ENCODE peak calls at places on chromosomes 12 and 14, in five cellular contexts. M is right cardiac atrium, P is body of pancreas, J is neuronal stem cell, I is thoracic aorta. Y is an unnamed sample.

GRCh38 chr14:79708426-79708825 is 502.9 kb downstream of the DIO2 start:
- DNase-seq in P (no peak), J (no peak), I (no peak), M (no peak), Y (no peak)

GRCh38 chr14:54728700-54729527 is 162.0 kb downstream of the SAMD4A start:
- DNase-seq in I (no peak), P (no peak), M (no peak), J (no peak), Y (no peak)

GRCh38 chr12:6868211-6869048 is 1.1 kb downstream of the TPI1 start:
- DNase-seq in I (no peak), J (peak; percentile 20), P (no peak), M (no peak), Y (no peak)

GRCh38 chr14:52797653-52798052 is 6.2 kb upstream of the GNPNAT1 start:
- DNase-seq in P (no peak), M (no peak), J (no peak), I (no peak), Y (no peak)

GRCh38 chr14:93025055-93025454 is 90.7 kb downstream of the ITPK1 start:
- DNase-seq in I (no peak), M (no peak), P (no peak), J (no peak), Y (no peak)

GRCh38 chr14:49960453-49960852 is 67.6 kb downstream of the ARF6 start:
- DNase-seq in J (no peak), I (no peak), M (no peak), P (no peak), Y (no peak)

GRCh38 chr12:52817699-52818238 is 3.9 kb upstream of the KRT4 start:
- DNase-seq in P (no peak), J (no peak), I (no peak), M (no peak), Y (no peak)

GRCh38 chr12:18139989-18140596 is 50.1 kb upstream of the RERGL start:
- DNase-seq in M (no peak), J (peak; percentile 15), P (no peak), I (no peak), Y (no peak)

GRCh38 chr12:28158353-28158752 is 31.9 kb upstream of the CCDC91 start:
- DNase-seq in M (no peak), P (no peak), J (no peak), I (no peak), Y (no peak)

GRCh38 chr12:101733166-101733565 is 6.1 kb downstream of the SYCP3 start:
- DNase-seq in M (no peak), P (no peak), I (no peak), J (no peak), Y (no peak)

GRCh38 chr14:90681889-90682429 is 134.3 kb downstream of the TTC7B start:
- DNase-seq in P (no peak), J (no peak), I (no peak), M (no peak), Y (no peak)

GRCh38 chr14:70380834-70381233 is 21.4 kb upstream of the COX16 start:
- DNase-seq in J (no peak), M (no peak), P (no peak), I (no peak), Y (no peak)

GRCh38 chr12:48946943-48947342 is 10.3 kb downstream of the ARF3 start:
- DNase-seq in P (no peak), M (no peak), J (no peak), I (no peak), Y (no peak)

GRCh38 chr14:29927596-29928341 is at the start of gene PRKD1:
- DNase-seq in M (peak; percentile 89), P (peak; percentile 69), J (peak; percentile 57), I (no peak), Y (no peak)

GRCh38 chr12:19477071-19477470 is 37.8 kb downstream of the AEBP2 start:
- DNase-seq in J (no peak), I (no peak), M (no peak), P (no peak), Y (no peak)

GRCh38 chr12:44317651-44318126 is 481.8 kb downstream of the TMEM117 start:
- DNase-seq in P (no peak), M (peak; percentile 12), J (peak; percentile 9), I (no peak), Y (no peak)

GRCh38 chr14:72779679-72780078 is 114.2 kb downstream of the DPF3 start:
- DNase-seq in P (no peak), I (no peak), M (no peak), J (no peak), Y (peak; percentile 54)

GRCh38 chr14:20873370-20874177 is 17.6 kb upstream of the RNASE3 start:
- DNase-seq in I (peak; percentile 28), P (peak; percentile 83), J (peak; percentile 70), M (peak; percentile 96), Y (no peak)

GRCh38 chr14:76516884-76517283 is 140.9 kb downstream of the ESRRB start:
- DNase-seq in P (no peak), M (no peak), J (no peak), I (no peak), Y (no peak)

GRCh38 chr12:23722655-23723054 is 226.8 kb downstream of the SOX5 start:
- DNase-seq in P (no peak), J (no peak), I (no peak), M (no peak), Y (no peak)

DNA sequence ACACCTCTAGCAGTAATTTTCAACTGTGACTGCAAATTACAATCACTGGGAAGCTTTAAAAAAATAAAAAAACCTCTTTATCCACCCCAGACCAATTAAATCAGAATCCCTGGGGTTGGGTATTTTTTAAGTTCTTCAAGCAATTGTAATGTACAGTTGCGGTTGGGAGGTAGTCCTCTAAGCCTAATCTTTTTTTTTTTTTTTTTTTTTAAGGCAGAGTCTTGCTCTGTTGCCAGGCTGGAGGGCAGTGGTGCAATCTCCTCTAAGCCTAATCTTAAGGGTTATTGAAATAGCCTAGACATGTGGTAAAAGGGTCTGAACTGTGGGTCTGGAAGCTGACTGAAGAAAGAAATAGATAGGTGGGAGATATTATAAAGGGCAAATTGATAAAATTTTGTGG is 230.5 kb downstream of the AKAP6 start:
- DNase-seq in M (no peak), J (no peak), I (no peak), P (no peak), Y (no peak)
- H3K4me1 ChIP-seq in M (no peaks in the 10 kb centered on the region), J (no peaks in the 10 kb centered on the region), I (peaks cover 44% of the 10 kb centered on the region), P (peaks cover 3% of the 10 kb centered on the region), Y (peaks cover 6% of the 10 kb centered on the region)

GRCh38 chr12:124370851-124371250 is 76.0 kb downstream of the RFLNA start:
- DNase-seq in J (no peak), M (no peak), P (no peak), I (no peak), Y (no peak)

GRCh38 chr12:124368421-124369032 is 73.6 kb downstream of the RFLNA start:
- DNase-seq in J (no peak), I (no peak), M (no peak), P (no peak), Y (no peak)

GRCh38 chr12:124370384-124370783 is 75.5 kb downstream of the RFLNA start:
- DNase-seq in I (no peak), M (no peak), J (no peak), P (no peak), Y (no peak)

GRCh38 chr12:124369055-124369900 is 74.4 kb downstream of the RFLNA start:
- DNase-seq in J (no peak), I (peak; percentile 61), P (peak; percentile 96), M (peak; percentile 97), Y (no peak)

GRCh38 chr12:124369901-124370378 is 75.0 kb downstream of the RFLNA start:
- DNase-seq in P (no peak), M (no peak), J (no peak), I (no peak), Y (no peak)
- H3K4me1 ChIP-seq in P (peaks cover 69% of the 10 kb centered on the region), M (peaks cover 4% of the 10 kb centered on the region), J (no peaks in the 10 kb centered on the region), I (peaks cover 51% of the 10 kb centered on the region), Y (peaks cover 68% of the 10 kb centered on the region)

GRCh38 chr14:39175445-39176262 is 600 bp downstream of the PNN start:
- DNase-seq in P (no peak), M (peak; percentile 70), I (no peak), J (no peak), Y (peak; percentile 93)
- H3K4me1 ChIP-seq in P (peaks cover 28% of the 10 kb centered on the region), M (peaks cover 2% of the 10 kb centered on the region), I (peaks cover 32% of the 10 kb centered on the region), J (peaks cover 2% of the 10 kb centered on the region), Y (peaks cover 20% of the 10 kb centered on the region)

DNA sequence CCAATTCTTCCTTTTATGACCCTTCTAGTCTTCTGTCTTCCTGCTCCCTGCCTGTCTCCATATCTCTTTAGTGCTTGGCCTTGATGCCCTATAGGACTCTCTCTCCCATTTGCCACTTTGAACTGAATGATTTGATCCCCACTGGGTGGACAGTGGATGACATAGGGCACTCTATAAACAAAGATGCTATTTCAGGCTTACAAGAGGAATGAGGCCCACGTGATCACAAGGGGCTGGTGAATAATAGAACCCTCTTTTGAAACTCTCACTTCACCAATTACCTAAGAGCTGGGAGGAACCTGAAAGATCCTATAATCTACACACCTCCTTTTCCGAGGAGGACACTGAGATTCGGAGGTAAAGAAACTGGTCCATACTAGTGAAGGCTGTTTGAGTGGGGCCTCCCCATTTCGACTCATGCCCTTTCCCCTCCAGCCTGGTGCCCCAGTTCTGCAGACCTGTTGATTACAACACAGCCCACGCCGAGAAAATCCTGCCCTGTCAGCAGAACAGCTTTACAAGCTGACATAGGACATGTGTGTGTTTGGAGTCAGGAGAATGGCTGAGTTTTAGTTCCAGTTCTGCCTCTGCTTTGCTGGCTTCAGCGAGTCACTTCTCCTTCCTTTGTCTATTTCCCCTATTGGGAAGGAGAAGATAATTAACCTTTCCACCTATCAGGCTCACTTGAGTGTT is 400.3 kb downstream of the ZFP36L1 start:
- DNase-seq in P (no peak), I (no peak), J (peak; percentile 21), M (peak; percentile 79), Y (no peak)
- H3K4me1 ChIP-seq in P (peaks cover 5% of the 10 kb centered on the region), I (peaks cover 79% of the 10 kb centered on the region), J (peaks cover 24% of the 10 kb centered on the region), M (peaks cover 18% of the 10 kb centered on the region), Y (peaks cover 51% of the 10 kb centered on the region)

DNA sequence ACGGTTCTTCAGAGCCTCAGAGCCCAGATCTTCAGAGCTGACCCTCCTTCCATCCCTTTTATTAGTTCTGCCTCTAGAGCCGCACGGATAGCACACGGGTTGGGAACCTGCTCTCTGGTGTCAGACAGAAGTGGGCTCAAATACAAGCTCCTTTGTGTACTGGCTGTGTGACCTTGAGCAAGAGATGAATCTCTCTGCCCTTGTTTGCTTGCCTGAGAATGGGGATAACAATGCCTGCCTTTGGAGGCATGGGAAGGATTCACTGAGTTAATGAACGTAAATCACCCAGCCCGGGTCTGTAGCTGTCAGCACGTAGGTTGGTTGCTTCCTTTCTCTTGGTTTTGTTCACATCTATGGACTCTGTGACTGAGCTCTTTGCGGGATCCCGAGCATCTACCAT is 79.4 kb upstream of the NRXN3 start:
- DNase-seq in J (no peak), P (no peak), I (no peak), M (no peak), Y (peak; percentile 32)
- H3K4me1 ChIP-seq in J (peaks cover 2% of the 10 kb centered on the region), P (no peaks in the 10 kb centered on the region), I (no peaks in the 10 kb centered on the region), M (no peaks in the 10 kb centered on the region), Y (no peaks in the 10 kb centered on the region)

DNA sequence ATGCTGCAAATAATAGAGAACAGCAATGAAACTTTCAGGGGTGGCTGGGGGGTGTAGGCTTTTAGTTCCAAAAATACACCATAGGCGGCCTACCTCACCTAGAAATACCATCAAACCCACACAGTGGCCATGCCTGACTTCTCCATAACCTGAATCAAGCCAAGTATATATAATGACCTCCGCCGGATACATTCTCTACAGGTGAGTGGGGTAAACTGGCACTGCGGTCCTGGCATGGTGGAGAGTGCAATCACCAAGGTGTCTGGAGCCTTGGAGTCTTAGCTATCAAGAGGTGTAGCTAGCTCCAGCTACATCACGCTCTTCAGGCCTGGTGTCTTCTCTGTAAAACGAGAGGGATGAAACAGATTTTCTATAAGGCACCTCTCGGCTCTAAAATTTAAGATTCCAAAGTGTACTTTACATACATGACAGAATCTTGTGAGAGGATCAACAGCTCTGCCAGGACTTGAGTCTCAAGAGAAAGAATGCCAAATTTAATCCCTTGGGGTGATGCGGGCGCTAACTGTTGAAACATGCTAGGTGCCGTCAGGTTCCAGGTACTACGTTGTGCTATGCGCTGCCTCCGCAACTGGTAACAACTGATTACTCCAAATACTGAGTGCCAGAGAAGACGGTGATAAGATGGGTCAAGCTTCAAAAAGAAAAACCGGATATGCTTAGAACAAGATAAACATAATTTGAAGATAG is 1.0 kb downstream of the ZBTB25 start:
- DNase-seq in P (peak; percentile 35), M (no peak), J (no peak), I (no peak), Y (no peak)
- H3K4me1 ChIP-seq in P (peaks cover 50% of the 10 kb centered on the region), M (peaks cover 11% of the 10 kb centered on the region), J (peaks cover 9% of the 10 kb centered on the region), I (peaks cover 52% of the 10 kb centered on the region), Y (peaks cover 56% of the 10 kb centered on the region)